ENCODE peak calls at places on chromosomes 2 and 18, in nine cellular contexts. Y, R, S, C, A, W, Q, F and M are unnamed samples.

GRCh38 chr18:39675358-39675757 is 2109.8 kb upstream of the CELF4 start:
- DNase-seq in Y (peak; percentile 2), R (no peak), S (no peak), C (peak; percentile 62), A (peak; percentile 72), W (no peak), Q (peak; percentile 85), F (peak; percentile 76), M (peak; percentile 82)

GRCh38 chr18:42401131-42401673 is 446.2 kb downstream of the PIK3C3 start:
- DNase-seq in Y (no peak), R (no peak), S (no peak), C (no peak), A (no peak), W (no peak), Q (no peak), F (no peak), M (no peak)

GRCh38 chr2:78992451-78992806 is 33.1 kb upstream of the REG3G start:
- DNase-seq in Y (no peak), R (no peak), S (no peak), C (no peak), A (peak; percentile 1), W (no peak), Q (peak; percentile 10), F (no peak), M (peak; percentile 21)

GRCh38 chr18:55265916-55266488 is 306.7 kb upstream of the CCDC68 start:
- DNase-seq in Y (no peak), R (peak; percentile 56), S (no peak), C (peak; percentile 90), A (no peak), W (no peak), Q (peak; percentile 58), F (no peak), M (peak; percentile 53)

GRCh38 chr2:50582164-50582563 is 449.8 kb downstream of the NRXN1 start:
- DNase-seq in Y (no peak), R (no peak), S (no peak), C (no peak), A (no peak), W (no peak), Q (no peak), F (no peak), M (no peak)

GRCh38 chr2:63047193-63047533 is 3.5 kb upstream of the OTX1 start:
- DNase-seq in Y (no peak), R (no peak), S (no peak), C (no peak), A (no peak), W (no peak), Q (no peak), F (no peak), M (no peak)

GRCh38 chr2:235930701-235931100 is 237.5 kb downstream of the GBX2 start:
- DNase-seq in Y (no peak), R (no peak), S (no peak), C (no peak), A (no peak), W (no peak), Q (no peak), F (no peak), M (no peak)

GRCh38 chr2:27097341-27097740 is 10.8 kb downstream of the KHK start:
- DNase-seq in Y (no peak), R (no peak), S (no peak), C (no peak), A (no peak), W (no peak), Q (no peak), F (no peak), M (no peak)

DNA sequence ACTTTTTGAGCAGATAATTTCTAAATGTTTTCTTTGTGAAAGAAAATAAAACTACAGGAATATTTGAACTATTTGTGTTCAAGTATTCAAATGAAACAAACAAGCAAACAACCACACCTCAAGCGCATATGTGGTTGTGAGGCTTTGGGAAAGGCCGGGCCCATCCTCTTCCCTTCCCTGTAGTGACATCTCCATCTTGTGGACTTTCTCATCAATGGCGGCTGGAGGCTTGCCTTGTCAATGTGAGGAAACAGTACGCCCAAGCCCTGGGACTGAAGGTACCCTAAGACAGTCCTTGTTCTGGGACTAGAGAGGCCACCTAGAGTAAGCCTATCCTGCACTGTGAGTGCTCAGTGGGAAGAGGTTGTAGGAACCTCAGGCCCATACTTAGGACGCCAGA is 166.8 kb downstream of the TPGS2 start:
- DNase-seq in Y (no peak), R (no peak), S (no peak), C (peak; percentile 41), A (peak; percentile 11), W (no peak), Q (peak; percentile 21), F (no peak), M (peak; percentile 30)
- TF ChIP-seq CTCF in Y (peak; percentile 8), R (no peak), S (no peak), C (peak; percentile 47), A (peak; percentile 4), W (no peak), Q (peak; percentile 9), F (no peak), M (peak; percentile 12)

GRCh38 chr2:191719261-191719660 is 41.3 kb downstream of the NABP1 start:
- DNase-seq in Y (no peak), R (no peak), S (no peak), C (no peak), A (no peak), W (no peak), Q (no peak), F (no peak), M (no peak)

GRCh38 chr2:191711621-191712020 is 33.7 kb downstream of the NABP1 start:
- DNase-seq in Y (no peak), R (no peak), S (no peak), C (no peak), A (no peak), W (no peak), Q (no peak), F (no peak), M (no peak)

GRCh38 chr2:191710411-191710900 is 32.5 kb downstream of the NABP1 start:
- DNase-seq in Y (no peak), R (no peak), S (no peak), C (peak; percentile 88), A (peak; percentile 44), W (no peak), Q (peak; percentile 32), F (peak; percentile 93), M (no peak)

GRCh38 chr2:191714925-191715324 is 37.0 kb downstream of the NABP1 start:
- DNase-seq in Y (no peak), R (no peak), S (no peak), C (no peak), A (no peak), W (no peak), Q (no peak), F (no peak), M (no peak)

DNA sequence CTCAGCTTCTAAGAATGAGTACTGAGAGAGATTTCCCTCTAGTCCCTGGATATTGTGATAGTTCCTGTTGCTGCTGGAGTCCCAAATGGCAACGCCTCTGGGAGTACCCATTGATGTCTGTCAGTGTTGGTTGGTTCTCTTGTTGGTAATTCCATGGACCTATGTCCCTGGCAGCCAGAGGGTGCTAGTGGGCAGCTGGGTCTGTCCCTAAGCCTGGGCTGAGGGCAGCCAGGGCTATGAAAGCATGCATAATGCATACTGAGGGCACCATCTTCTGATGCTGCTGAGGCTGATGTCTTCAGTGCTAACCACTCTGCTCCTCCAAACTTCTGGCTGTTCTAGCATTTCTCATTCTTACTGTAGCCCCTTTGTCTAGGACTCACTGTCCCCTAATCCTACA is 35.9 kb downstream of the NABP1 start:
- DNase-seq in Y (no peak), R (no peak), S (no peak), C (no peak), A (no peak), W (no peak), Q (no peak), F (no peak), M (no peak)
- TF ChIP-seq CTCF in Y (peak; percentile 37), R (peak; percentile 38), S (no peak), C (no peak), A (no peak), W (no peak), Q (no peak), F (no peak), M (peak; percentile 11)

GRCh38 chr18:46623541-46623940 is 33.5 kb downstream of the LOXHD1 start:
- DNase-seq in Y (no peak), R (peak; percentile 22), S (no peak), C (peak; percentile 2), A (peak; percentile 7), W (no peak), Q (peak; percentile 10), F (no peak), M (peak; percentile 4)

GRCh38 chr18:46621871-46622270 is 35.1 kb downstream of the LOXHD1 start:
- DNase-seq in Y (no peak), R (no peak), S (no peak), C (no peak), A (no peak), W (no peak), Q (no peak), F (no peak), M (no peak)

GRCh38 chr18:46622451-46622850 is 34.6 kb downstream of the LOXHD1 start:
- DNase-seq in Y (no peak), R (no peak), S (no peak), C (no peak), A (no peak), W (no peak), Q (no peak), F (no peak), M (no peak)

GRCh38 chr18:46624127-46624526 is 32.9 kb downstream of the LOXHD1 start:
- DNase-seq in Y (no peak), R (no peak), S (no peak), C (no peak), A (no peak), W (no peak), Q (peak; percentile 13), F (no peak), M (no peak)

DNA sequence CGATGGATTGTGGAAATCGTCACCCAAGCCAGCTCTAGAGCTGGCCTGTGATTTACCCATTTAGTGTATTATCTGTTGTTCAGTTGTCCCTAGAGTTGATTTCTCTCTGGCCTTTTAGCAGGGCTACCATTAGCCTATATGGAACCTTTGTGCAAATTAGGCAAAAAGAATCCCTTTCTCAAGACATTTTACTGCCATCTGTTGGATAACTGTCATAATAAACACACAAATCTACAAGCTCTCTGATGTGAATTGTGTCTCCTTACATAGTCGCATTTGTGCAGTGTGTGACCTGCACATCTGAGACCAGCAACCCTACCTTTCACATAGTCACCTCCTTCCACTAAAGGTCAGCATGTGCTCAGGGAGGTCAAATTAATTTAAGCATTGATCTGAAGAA is 34.0 kb downstream of the LOXHD1 start:
- DNase-seq in Y (no peak), R (peak; percentile 45), S (no peak), C (peak; percentile 28), A (peak; percentile 22), W (no peak), Q (peak; percentile 25), F (no peak), M (peak; percentile 28)
- TF ChIP-seq CTCF in Y (no peak), R (peak; percentile 5), S (no peak), C (no peak), A (no peak), W (no peak), Q (no peak), F (peak; percentile 13), M (no peak)

GRCh38 chr18:26406854-26407517 is 141.4 kb downstream of the KCTD1 start:
- DNase-seq in Y (no peak), R (peak; percentile 64), S (no peak), C (no peak), A (no peak), W (no peak), Q (no peak), F (peak; percentile 4), M (no peak)

GRCh38 chr18:26407721-26408601 is 140.4 kb downstream of the KCTD1 start:
- DNase-seq in Y (no peak), R (peak; percentile 78), S (no peak), C (peak; percentile 42), A (no peak), W (no peak), Q (no peak), F (no peak), M (no peak)

GRCh38 chr18:26406294-26406693 is 142.1 kb downstream of the KCTD1 start:
- DNase-seq in Y (no peak), R (no peak), S (no peak), C (no peak), A (no peak), W (no peak), Q (no peak), F (no peak), M (no peak)

GRCh38 chr18:26403451-26403850 is 144.9 kb downstream of the KCTD1 start:
- DNase-seq in Y (no peak), R (no peak), S (no peak), C (peak; percentile 24), A (no peak), W (no peak), Q (no peak), F (no peak), M (no peak)

DNA sequence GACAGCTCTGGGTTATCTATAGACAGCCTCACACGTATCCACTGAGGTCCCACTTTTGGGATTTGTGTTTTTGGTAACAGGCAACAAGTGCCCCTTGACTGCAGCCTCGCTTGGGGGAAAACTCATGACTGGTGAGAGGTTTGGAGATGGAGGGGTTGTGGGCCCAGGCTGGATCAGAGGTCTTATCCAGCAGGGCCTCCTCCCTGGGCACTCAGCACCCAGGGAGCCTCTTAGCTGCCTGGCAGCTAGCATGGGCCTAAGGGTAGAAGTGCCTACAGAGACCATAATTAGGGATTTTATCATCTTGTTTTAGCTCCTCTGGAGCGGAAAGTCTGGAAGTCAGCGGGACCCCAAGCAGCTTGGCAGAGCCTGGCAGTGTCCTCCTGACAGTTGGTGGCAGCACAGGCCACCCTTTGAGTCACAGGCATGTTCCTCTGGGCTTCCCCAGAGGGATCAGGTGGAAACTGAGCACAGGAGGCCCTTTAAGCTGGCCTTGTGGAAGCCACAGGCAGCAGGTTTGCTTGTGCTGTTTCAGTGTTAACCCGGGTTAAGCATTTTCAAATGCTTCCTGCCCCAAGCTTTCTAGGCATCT is 143.1 kb downstream of the KCTD1 start:
- DNase-seq in Y (no peak), R (peak; percentile 47), S (no peak), C (peak; percentile 77), A (peak; percentile 64), W (no peak), Q (peak; percentile 58), F (peak; percentile 19), M (peak; percentile 70)
- TF ChIP-seq CTCF in Y (peak; percentile 62), R (peak; percentile 81), S (no peak), C (peak; percentile 67), A (peak; percentile 46), W (no peak), Q (peak; percentile 47), F (peak; percentile 15), M (peak; percentile 53)